ENCODE peak calls at places on chromosomes 16 and 17, in six cellular contexts. B, I, O, F, A and V are unnamed samples.

GRCh38 chr16:64589836-64590235 is 532.0 kb downstream of the CDH11 start:
- DNase-seq in B (no peak), A (no peak), I (no peak), F (no peak), O (no peak), V (no peak)

GRCh38 chr17:20961551-20961950 is 81.3 kb downstream of the USP22 start:
- DNase-seq in I (no peak), A (no peak), B (no peak), F (no peak), O (no peak), V (no peak)

GRCh38 chr16:81547919-81548216 is 103.3 kb downstream of the CMIP start:
- DNase-seq in F (no peak), O (no peak), B (no peak), A (no peak), I (no peak), V (no peak)

GRCh38 chr17:65170839-65171238 is 33.7 kb downstream of the RGS9 start:
- DNase-seq in F (no peak), I (no peak), O (no peak), B (peak; percentile 30), A (peak; percentile 73), V (no peak)

GRCh38 chr17:31754239-31754945 is 104.7 kb downstream of the COPRS start:
- DNase-seq in B (no peak), O (no peak), I (no peak), F (no peak), A (peak; percentile 37), V (no peak)

GRCh38 chr17:43042025-43042424 is 17.0 kb downstream of the RND2 start:
- DNase-seq in O (no peak), I (no peak), B (no peak), A (no peak), F (no peak), V (no peak)

GRCh38 chr16:81651758-81652718 is 127.1 kb upstream of the PLCG2 start:
- DNase-seq in O (no peak), A (no peak), F (peak; percentile 13), B (no peak), I (peak; percentile 63), V (no peak)

GRCh38 chr17:28551421-28552186 is 820 bp downstream of the UNC119 start:
- DNase-seq in B (no peak), I (no peak), A (no peak), O (no peak), F (no peak), V (no peak)

GRCh38 chr16:9012848-9013507 is 49.3 kb upstream of the USP7 start:
- DNase-seq in B (no peak), O (peak; percentile 60), F (no peak), I (no peak), A (no peak), V (no peak)

GRCh38 chr16:3067929-3068288 is 2.5 kb downstream of the IL32 start:
- DNase-seq in I (no peak), O (no peak), A (no peak), B (no peak), F (no peak), V (no peak)

GRCh38 chr16:73329363-73330306 is 281.7 kb upstream of the ZFHX3 start:
- DNase-seq in O (no peak), A (no peak), I (no peak), B (no peak), F (no peak), V (no peak)

GRCh38 chr16:72286936-72287620 is 115.1 kb upstream of the PMFBP1 start:
- DNase-seq in O (no peak), A (no peak), F (no peak), I (no peak), B (no peak), V (no peak)

GRCh38 chr17:68704897-68705296 is 103.7 kb upstream of the FAM20A start:
- DNase-seq in A (no peak), F (no peak), I (no peak), B (no peak), O (no peak), V (no peak)

GRCh38 chr17:63881935-63882601 is at the start of gene GH2:
- DNase-seq in F (peak; percentile 74), O (peak; percentile 72), I (peak; percentile 54), B (no peak), A (no peak), V (peak; percentile 42)

GRCh38 chr16:65468121-65468520 is 346.3 kb upstream of the CDH11 start:
- DNase-seq in B (no peak), A (no peak), I (no peak), O (no peak), F (no peak), V (no peak)

GRCh38 chr16:278863-279366 is 1.5 kb upstream of the ARHGDIG start:
- DNase-seq in O (no peak), A (no peak), B (no peak), F (peak; percentile 85), I (peak; percentile 61), V (no peak)

GRCh38 chr16:50263060-50263909 is 3.1 kb upstream of the ADCY7 start:
- DNase-seq in O (no peak), F (no peak), I (no peak), B (no peak), A (no peak), V (no peak)

GRCh38 chr17:45334701-45335677 is 18.2 kb upstream of the MAP3K14 start:
- DNase-seq in I (no peak), O (no peak), F (no peak), A (no peak), B (no peak), V (no peak)

GRCh38 chr17:61361084-61361483 is 38.6 kb upstream of the TBX2 start:
- DNase-seq in A (no peak), B (no peak), F (no peak), I (no peak), O (no peak), V (no peak)